ENCODE peak calls at places on chromosome 9, in ten cellular contexts. C is stimulated activated CD8-positive, alpha-beta memory T cell treated with anti-CD3 and anti-CD28 coated beads, Interleukin-15, amount 100 ng/mL, for 4 hours; S is foreskin fibroblast; L is ACHN; D is KG1; K is brain microvascular endothelial cell; V is amniotic epithelial cell; H is activated T-cell treated with anti-CD3 and anti-CD28 coated beads, Interleukin-2, amount 50 U/mL, for 48 hours; B is progenitor cell of endocrine pancreas; I is NCI-H748 treated with DMSO at 0.1 percent for 48 hours. J is an unnamed sample.

GRCh38 chr9:105832311-105832710 is 138.0 kb downstream of the TMEM38B start:
- DNase-seq in B (no peak), H (no peak), V (no peak), K (no peak), I (no peak), D (no peak), S (no peak), C (no peak), L (no peak), J (peak)

GRCh38 chr9:113446323-113446740 is 17.2 kb upstream of the RGS3 start:
- DNase-seq in C (no peak), B (no peak), S (peak), I (peak), D (no peak), L (peak), V (peak), K (no peak), H (no peak), J (peak)

GRCh38 chr9:127898433-127899199 is 787 bp downstream of the ST6GALNAC6 start:
- DNase-seq in B (no peak), D (no peak), C (no peak), I (no peak), V (peak), H (peak), L (peak), K (peak), S (peak), J (no peak)

GRCh38 chr9:136544549-136545064 is 1.2 kb downstream of the NOTCH1 start:
- DNase-seq in S (no peak), D (peak), L (no peak), K (no peak), H (peak), B (peak), I (no peak), C (peak), V (no peak), J (peak)

GRCh38 chr9:14752271-14752670 is 29.7 kb upstream of the CER1 start:
- DNase-seq in C (no peak), V (no peak), L (no peak), K (no peak), S (no peak), H (no peak), B (no peak), I (no peak), D (no peak), J (no peak)

GRCh38 chr9:22813520-22813919 is 366.9 kb downstream of the DMRTA1 start:
- DNase-seq in I (peak), V (peak), S (no peak), B (no peak), K (no peak), C (no peak), D (no peak), H (no peak), L (peak), J (peak)

GRCh38 chr9:8287970-8288369 is 488.4 kb upstream of the DMAC1 start:
- DNase-seq in H (no peak), L (no peak), S (no peak), D (no peak), V (no peak), B (no peak), I (no peak), C (no peak), K (no peak), J (no peak)

GRCh38 chr9:69028754-69029153 is 6.8 kb upstream of the FXN start:
- DNase-seq in K (no peak), H (peak), S (no peak), I (no peak), L (no peak), C (no peak), B (no peak), V (no peak), D (peak), J (no peak)

GRCh38 chr9:128104171-128104618 is 23.3 kb downstream of the PTGES2 start:
- DNase-seq in D (no peak), K (no peak), L (no peak), C (no peak), I (no peak), V (no peak), B (no peak), S (no peak), H (no peak), J (no peak)

GRCh38 chr9:124852829-124853531 is at the start of gene WDR38:
- DNase-seq in B (peak), D (peak), V (peak), L (peak), H (peak), I (peak), C (peak), S (peak), K (no peak), J (peak)

GRCh38 chr9:79623799-79624721 is 52.3 kb downstream of the TLE4 start:
- DNase-seq in I (no peak), S (no peak), H (peak), K (no peak), V (no peak), C (peak), D (peak), L (no peak), B (no peak), J (peak)

GRCh38 chr9:112489039-112489546 is 2.5 kb downstream of the KIAA1958 start:
- DNase-seq in L (no peak), K (no peak), B (no peak), D (no peak), H (no peak), C (no peak), I (peak), V (no peak), S (no peak), J (no peak)

GRCh38 chr9:125509476-125509875 is 197.5 kb downstream of the MAPKAP1 start:
- DNase-seq in L (no peak), C (no peak), B (no peak), I (no peak), K (peak), V (peak), H (no peak), D (no peak), S (peak), J (no peak)

GRCh38 chr9:121896545-121896943 is 196.6 kb downstream of the TTLL11 start:
- DNase-seq in H (no peak), C (no peak), L (no peak), D (no peak), K (no peak), I (no peak), B (no peak), S (no peak), V (no peak), J (no peak)

GRCh38 chr9:75185585-75186170 is 97.4 kb downstream of the OSTF1 start:
- DNase-seq in D (peak), C (no peak), K (peak), V (peak), H (peak), S (no peak), I (peak), L (peak), B (no peak), J (no peak)

GRCh38 chr9:131297903-131298302 is 8.4 kb downstream of the PLPP7 start:
- DNase-seq in H (no peak), S (no peak), V (peak), I (no peak), K (no peak), L (no peak), D (no peak), B (no peak), C (no peak), J (no peak)

GRCh38 chr9:84322830-84323229 is 17.7 kb downstream of the SLC28A3 start:
- DNase-seq in C (no peak), D (no peak), L (no peak), V (peak), K (peak), S (peak), B (no peak), H (no peak), I (no peak), J (peak)

J was measured in mammary epithelial cell.